ENCODE peak calls at places on chromosomes 13 and 19, in ten cellular contexts. K is heart right ventricle, O is lung, Q is astrocyte of the cerebellum, E is Calu3, C is psoas muscle, W is kidney, F is BJ, V is esophagus squamous epithelium, M is endodermal cell. D is an unnamed sample.
A peak's percentile ranks its signal among the peaks of the same experiment; 100 is the strongest.

GRCh38 chr19:583198-583967 is 6.3 kb upstream of the HCN2 start:
- DNase-seq in O (no peak), Q (no peak), C (no peak), K (no peak), E (no peak), M (peak; percentile 38), V (no peak), W (no peak), F (no peak), D (no peak)

GRCh38 chr13:33251131-33251629 is 34.4 kb downstream of the STARD13 start:
- DNase-seq in W (no peak), E (no peak), K (no peak), V (no peak), Q (peak; percentile 94), M (no peak), F (peak; percentile 90), O (no peak), C (no peak), D (peak; percentile 44)

GRCh38 chr19:28700176-28700575 is 512.8 kb downstream of the UQCRFS1 start:
- DNase-seq in O (no peak), Q (no peak), F (no peak), M (no peak), V (no peak), C (no peak), W (no peak), K (no peak), E (no peak), D (no peak)

GRCh38 chr13:20498129-20498528 is 27.5 kb downstream of the CRYL1 start:
- DNase-seq in E (no peak), K (no peak), Q (no peak), O (no peak), C (no peak), V (no peak), F (no peak), M (no peak), W (no peak), D (no peak)

GRCh38 chr19:7083076-7083956 is 13.8 kb downstream of the ZNF557 start:
- DNase-seq in C (no peak), K (no peak), F (no peak), V (no peak), M (peak; percentile 47), E (no peak), Q (no peak), W (no peak), O (no peak), D (no peak)

GRCh38 chr13:41299316-41300094 is 11.6 kb upstream of the NAA16 start:
- DNase-seq in F (no peak), M (peak; percentile 1), W (no peak), O (no peak), K (no peak), V (no peak), E (no peak), Q (no peak), C (no peak), D (no peak)

GRCh38 chr13:25085125-25085742 is 10.7 kb upstream of the PABPC3 start:
- DNase-seq in W (no peak), Q (peak; percentile 9), F (no peak), K (no peak), O (no peak), V (no peak), E (peak; percentile 46), C (no peak), M (peak; percentile 74), D (peak; percentile 63)

GRCh38 chr19:7970716-7971448 is 27.4 kb upstream of the TIMM44 start:
- DNase-seq in O (no peak), K (no peak), C (peak; percentile 65), W (peak; percentile 53), Q (peak; percentile 20), M (peak; percentile 91), E (peak; percentile 46), V (no peak), F (no peak), D (peak; percentile 73)

GRCh38 chr13:25232937-25233515 is 54.3 kb downstream of the MTMR6 start:
- DNase-seq in K (no peak), O (no peak), C (no peak), M (no peak), V (no peak), Q (no peak), W (no peak), E (no peak), F (no peak), D (peak; percentile 58)

GRCh38 chr19:38213911-38214625 is 10.0 kb downstream of the DPF1 start:
- DNase-seq in C (no peak), K (no peak), V (no peak), W (no peak), F (no peak), E (peak; percentile 57), O (no peak), M (no peak), Q (peak; percentile 93), D (peak; percentile 68)

GRCh38 chr19:18167975-18168645 is 5.5 kb upstream of the IFI30 start:
- DNase-seq in W (no peak), O (no peak), K (peak; percentile 37), Q (no peak), E (peak; percentile 56), C (peak; percentile 63), M (peak; percentile 84), V (no peak), F (no peak), D (peak; percentile 92)

GRCh38 chr13:29849071-29849541 is 1.3 kb downstream of the UBL3 start:
- DNase-seq in E (no peak), F (no peak), K (no peak), O (peak; percentile 46), V (no peak), Q (no peak), W (no peak), C (no peak), M (peak; percentile 53), D (peak; percentile 21)

GRCh38 chr13:111958612-111959395 is 108.1 kb upstream of the SOX1 start:
- DNase-seq in C (no peak), M (peak; percentile 17), Q (no peak), W (no peak), F (no peak), O (no peak), K (no peak), E (no peak), V (no peak), D (no peak)

GRCh38 chr19:40413291-40413994 is at the start of gene PRX:
- DNase-seq in W (no peak), Q (no peak), E (no peak), V (no peak), C (no peak), F (no peak), O (no peak), K (no peak), M (peak; percentile 89), D (peak; percentile 12)

GRCh38 chr13:33676700-33677048 is 141.3 kb upstream of the RFC3 start:
- DNase-seq in M (no peak), K (peak; percentile 30), C (peak; percentile 53), O (peak; percentile 53), F (no peak), Q (no peak), V (no peak), W (no peak), E (peak; percentile 40), D (no peak)

GRCh38 chr13:47135800-47136658 is 239.2 kb upstream of the HTR2A start:
- DNase-seq in E (no peak), C (no peak), Q (no peak), K (no peak), O (no peak), W (no peak), F (no peak), V (no peak), M (no peak), D (no peak)

GRCh38 chr19:58548859-58549663 is 5.2 kb downstream of the TRIM28 start:
- DNase-seq in E (no peak), M (no peak), W (peak; percentile 61), F (no peak), V (no peak), O (no peak), K (no peak), Q (no peak), C (no peak), D (no peak)

GRCh38 chr19:8988204-8988603 is 22.0 kb downstream of the MUC16 start:
- DNase-seq in V (no peak), C (no peak), F (no peak), E (no peak), M (peak; percentile 67), K (no peak), Q (no peak), O (no peak), W (no peak), D (no peak)
- TF ChIP-seq CTCF in V (no peak), C (no peak), F (no peak), E (no peak), M (peak; percentile 44), K (no peak), Q (no peak), O (no peak), W (no peak), D (no peak)

GRCh38 chr19:35908977-35909683 is 1.0 kb upstream of the TYROBP start:
- DNase-seq in E (no peak), O (peak; percentile 77), W (peak; percentile 83), V (peak; percentile 46), F (no peak), C (peak; percentile 84), M (no peak), Q (no peak), K (peak; percentile 72), D (peak; percentile 71)

GRCh38 chr19:35909684-35910035 is 1.6 kb upstream of the TYROBP start:
- DNase-seq in C (no peak), W (peak; percentile 74), E (no peak), V (no peak), O (no peak), M (no peak), Q (no peak), F (no peak), K (no peak), D (no peak)

GRCh38 chr19:35911790-35912189 is 3.7 kb upstream of the TYROBP start:
- DNase-seq in Q (no peak), O (peak; percentile 57), M (no peak), C (no peak), V (no peak), E (peak; percentile 53), W (peak; percentile 93), K (no peak), F (no peak), D (no peak)

GRCh38 chr19:35913589-35913988 is 5.5 kb upstream of the TYROBP start:
- DNase-seq in V (no peak), C (no peak), K (no peak), F (no peak), M (no peak), E (no peak), Q (no peak), W (no peak), O (no peak), D (peak; percentile 55)

GRCh38 chr19:35911173-35911572 is 3.1 kb upstream of the TYROBP start:
- DNase-seq in E (no peak), V (no peak), F (no peak), C (no peak), O (no peak), Q (no peak), K (no peak), M (peak; percentile 67), W (peak; percentile 20), D (no peak)
- TF ChIP-seq CTCF in E (no peak), V (no peak), F (no peak), C (no peak), O (no peak), Q (no peak), K (no peak), M (peak; percentile 58), W (no peak), D (no peak)

GRCh38 chr13:70623260-70623659 is 515.0 kb upstream of the KLHL1 start:
- DNase-seq in Q (no peak), F (no peak), V (no peak), M (no peak), C (no peak), K (no peak), O (no peak), W (no peak), E (no peak), D (peak; percentile 26)
- TF ChIP-seq CTCF in Q (no peak), F (peak; percentile 4), V (no peak), M (peak; percentile 62), C (no peak), K (no peak), O (no peak), W (peak; percentile 28), E (no peak), D (no peak)

GRCh38 chr19:56393119-56394012 is at the start of gene ZNF582:
- DNase-seq in V (peak; percentile 80), O (peak; percentile 94), Q (peak; percentile 89), K (peak; percentile 95), W (peak; percentile 99), C (peak; percentile 96), F (peak; percentile 70), E (peak; percentile 89), M (peak; percentile 97), D (peak; percentile 96)
- TF ChIP-seq CTCF in V (peak; percentile 52), O (peak; percentile 13), Q (peak; percentile 81), K (peak; percentile 69), W (peak; percentile 87), C (peak; percentile 58), F (peak; percentile 90), E (no peak), M (peak; percentile 88), D (peak; percentile 80)

D was measured in GM13976.